ENCODE peak calls at places on chromosomes 16 and 17, in six cellular contexts. V is HuH-7, C is mesendoderm, F is AG04450, M is colonic mucosa, Y is RPMI7951. Q is an unnamed sample.

GRCh38 chr17:72420775-72421127 is 299.9 kb downstream of the SOX9 start:
- DNase-seq in C (no peak), Y (no peak), V (no peak), M (no peak), F (no peak), Q (no peak)

GRCh38 chr16:77221482-77221881 is 22.3 kb downstream of the SYCE1L start:
- DNase-seq in Y (no peak), C (no peak), F (no peak), M (no peak), V (no peak), Q (no peak)

GRCh38 chr17:56096026-56096807 is 57.1 kb upstream of the ANKFN1 start:
- DNase-seq in F (no peak), V (no peak), M (no peak), C (no peak), Y (no peak), Q (no peak)

GRCh38 chr17:31515226-31515759 is 123.8 kb downstream of the RAB11FIP4 start:
- DNase-seq in Y (no peak), C (no peak), F (no peak), V (no peak), M (no peak), Q (no peak)

GRCh38 chr17:16516594-16517018 is 24.6 kb upstream of the LRRC75A start:
- DNase-seq in V (no peak), Y (peak; percentile 82), C (peak; percentile 75), F (peak; percentile 29), M (no peak), Q (peak; percentile 70)

GRCh38 chr16:74035816-74036215 is 260.8 kb upstream of the PSMD7 start:
- DNase-seq in Y (peak; percentile 9), V (peak; percentile 20), M (no peak), F (no peak), C (peak; percentile 68), Q (no peak)

GRCh38 chr16:71347146-71347545 is 11.4 kb upstream of the CALB2 start:
- DNase-seq in F (no peak), V (no peak), Y (no peak), C (no peak), M (no peak), Q (no peak)

GRCh38 chr16:17520567-17520966 is 49.8 kb upstream of the XYLT1 start:
- DNase-seq in V (no peak), Y (no peak), F (no peak), C (no peak), M (no peak), Q (no peak)

GRCh38 chr17:65228734-65229390 is 91.7 kb downstream of the RGS9 start:
- DNase-seq in Y (peak; percentile 79), M (no peak), F (no peak), V (no peak), C (peak; percentile 66), Q (no peak)

GRCh38 chr16:30582611-30583340 is 2.7 kb downstream of the ZNF785 start:
- DNase-seq in Y (no peak), V (no peak), F (no peak), M (no peak), C (no peak), Q (no peak)

GRCh38 chr17:3917391-3917931 is 1.2 kb upstream of the P2RX1 start:
- DNase-seq in Y (peak; percentile 21), V (no peak), M (peak; percentile 87), F (no peak), C (no peak), Q (no peak)

Q was measured in anterior cingulate cortex.